ENCODE peak calls at places on chromosomes 2 and 18, in four cellular contexts. I is H1, U is GM12878, X is HepG2. K is an unnamed sample.

GRCh38 chr2:172239944-172240590 is 137.4 kb upstream of the DLX2 start:
- DNase-seq in I (no peak), U (no peak), X (no peak), K (no peak)

GRCh38 chr18:68532328-68532885 is 182.5 kb downstream of the TMX3 start:
- DNase-seq in I (no peak), U (no peak), X (no peak), K (no peak)

GRCh38 chr2:120346667-120347358 is 877 bp downstream of the INHBB start:
- DNase-seq in I (peak), U (no peak), X (no peak), K (no peak)

GRCh38 chr2:174939046-174939445 is 66.1 kb downstream of the CHN1 start:
- DNase-seq in I (no peak), U (no peak), X (no peak), K (no peak)

GRCh38 chr18:9025104-9025838 is 77.2 kb upstream of the NDUFV2 start:
- DNase-seq in I (no peak), U (no peak), X (peak), K (no peak)

GRCh38 chr2:176852667-176853066 is 359.9 kb upstream of the HNRNPA3 start:
- DNase-seq in I (peak), U (no peak), X (no peak), K (peak)

GRCh38 chr2:175309799-175310198 is 128.3 kb upstream of the ATP5MC3 start:
- DNase-seq in I (peak), U (no peak), X (peak), K (peak)

GRCh38 chr2:71226391-71226964 is 425 bp downstream of the PAIP2B start:
- DNase-seq in I (peak), U (no peak), X (no peak), K (no peak)

GRCh38 chr2:134087371-134087921 is 166.4 kb upstream of the MGAT5 start:
- DNase-seq in I (no peak), U (no peak), X (peak), K (no peak)

GRCh38 chr2:58938988-58939387 is 697.9 kb upstream of the FANCL start:
- DNase-seq in I (no peak), U (no peak), X (no peak), K (no peak)

GRCh38 chr2:115694651-115695050 is 1252.2 kb downstream of the DPP10 start:
- DNase-seq in I (no peak), U (no peak), X (no peak), K (no peak)

GRCh38 chr2:171553236-171553635 is 31.0 kb downstream of the CYBRD1 start:
- DNase-seq in I (no peak), U (no peak), X (peak), K (no peak)

GRCh38 chr2:174792309-174793025 is 28.2 kb upstream of the CHRNA1 start:
- DNase-seq in I (no peak), U (no peak), X (no peak), K (no peak)

GRCh38 chr18:11909597-11910026 is 1.5 kb upstream of the MPPE1 start:
- DNase-seq in I (no peak), U (no peak), X (peak), K (no peak)

GRCh38 chr2:71999580-71999979 is 148.1 kb downstream of the CYP26B1 start:
- DNase-seq in I (no peak), U (no peak), X (no peak), K (no peak)

GRCh38 chr2:147441140-147441539 is 403.7 kb upstream of the ACVR2A start:
- DNase-seq in I (no peak), U (no peak), X (no peak), K (no peak)

GRCh38 chr2:1739961-1740713 is 4.2 kb downstream of the PXDN start:
- DNase-seq in I (peak), U (no peak), X (no peak), K (no peak)

GRCh38 chr2:40451926-40452605 is at the start of gene SLC8A1:
- DNase-seq in I (peak), U (no peak), X (no peak), K (no peak)

GRCh38 chr2:24421668-24422067 is 61.3 kb upstream of the ITSN2 start:
- DNase-seq in I (peak), U (no peak), X (peak), K (peak)

GRCh38 chr2:73018188-73018825 is 53.2 kb downstream of the SFXN5 start:
- DNase-seq in I (no peak), U (no peak), X (no peak), K (no peak)

GRCh38 chr2:100857915-100858314 is 38.0 kb downstream of the NPAS2 start:
- DNase-seq in I (no peak), U (no peak), X (no peak), K (no peak)

GRCh38 chr18:11951390-11951851 is 29.9 kb upstream of the IMPA2 start:
- DNase-seq in I (no peak), U (no peak), X (no peak), K (no peak)

DNA sequence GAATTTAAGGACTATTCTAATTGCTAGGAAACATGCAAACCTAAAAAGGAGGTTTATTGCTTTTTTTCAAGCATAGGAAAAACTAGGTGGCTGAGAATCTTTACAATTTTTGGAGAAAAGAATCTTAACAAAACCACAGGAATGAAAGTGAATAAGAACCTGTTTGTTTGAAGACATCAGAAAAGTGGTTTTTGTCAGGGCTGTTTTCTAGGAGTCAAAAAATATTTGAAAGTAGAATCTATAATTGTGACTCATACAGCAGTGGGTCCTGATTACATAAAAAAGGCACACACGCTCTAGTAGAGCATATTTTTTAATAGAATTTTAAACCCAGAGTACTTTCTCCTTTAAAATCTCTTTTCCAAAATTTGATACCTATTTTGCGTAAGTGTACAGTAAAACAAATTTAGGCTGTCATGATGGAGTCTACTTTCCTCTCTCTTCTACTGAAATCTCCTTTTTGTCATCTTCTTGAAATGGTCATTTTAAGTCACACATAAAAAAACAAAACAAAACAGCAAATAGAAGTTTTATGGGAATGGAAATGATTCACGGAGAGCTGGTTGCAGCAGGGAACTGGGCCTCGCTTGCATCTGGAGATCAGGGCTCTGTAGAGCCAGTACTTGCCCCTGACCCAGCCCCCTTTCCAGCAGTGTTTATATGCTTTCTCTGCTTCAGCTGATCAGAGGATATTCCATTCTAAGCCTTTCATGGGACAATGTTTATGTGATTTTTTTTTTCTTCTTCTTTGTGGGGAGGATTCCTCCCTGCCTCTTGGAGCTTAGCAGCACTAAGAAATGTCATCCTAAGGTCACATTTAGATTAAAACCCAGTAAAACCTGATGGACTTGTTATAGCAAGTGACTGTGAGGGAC is 59.1 kb upstream of the PELI1 start:
- DNase-seq in I (no peak), U (no peak), X (no peak), K (no peak)
- TF ChIP-seq YY1 in I (no peak), U (no peak), X (no peak), K (no peak)

GRCh38 chr2:104658840-104659591 is 194.9 kb upstream of the POU3F3 start:
- DNase-seq in I (peak), U (no peak), X (no peak), K (no peak)

GRCh38 chr2:104656496-104657310 is 197.2 kb upstream of the POU3F3 start:
- DNase-seq in I (peak), U (no peak), X (no peak), K (no peak)

GRCh38 chr2:104654813-104655212 is 199.1 kb upstream of the POU3F3 start:
- DNase-seq in I (no peak), U (no peak), X (no peak), K (no peak)

GRCh38 chr2:104658149-104658839 is 195.6 kb upstream of the POU3F3 start:
- DNase-seq in I (peak), U (no peak), X (no peak), K (no peak)
- TF ChIP-seq SUZ12 in I (no peak), U (no peak), X (no peak), K (no peak)

DNA sequence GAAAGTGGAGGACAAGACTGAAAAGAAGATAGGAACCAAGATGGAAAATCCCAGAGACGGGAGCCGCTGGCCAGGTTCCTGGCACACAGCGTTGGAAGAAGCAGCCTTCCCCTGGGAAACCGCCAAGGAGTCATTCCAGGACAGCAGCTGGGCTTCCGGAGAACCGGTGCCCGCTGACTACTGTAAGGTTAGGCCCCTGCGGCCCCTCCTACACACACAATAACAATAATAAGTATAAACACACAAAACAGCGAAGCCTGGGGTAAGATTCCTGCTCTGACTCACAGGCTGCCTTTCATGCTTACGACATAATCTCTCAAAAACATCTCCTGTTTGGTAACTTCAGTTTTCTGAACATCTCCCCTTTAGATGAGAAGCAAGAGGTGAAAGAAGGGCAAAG is 28.1 kb upstream of the MYCN start:
- DNase-seq in I (peak), U (no peak), X (no peak), K (no peak)
- TF ChIP-seq YY1 in I (no peak), U (no peak), X (no peak), K (no peak)

DNA sequence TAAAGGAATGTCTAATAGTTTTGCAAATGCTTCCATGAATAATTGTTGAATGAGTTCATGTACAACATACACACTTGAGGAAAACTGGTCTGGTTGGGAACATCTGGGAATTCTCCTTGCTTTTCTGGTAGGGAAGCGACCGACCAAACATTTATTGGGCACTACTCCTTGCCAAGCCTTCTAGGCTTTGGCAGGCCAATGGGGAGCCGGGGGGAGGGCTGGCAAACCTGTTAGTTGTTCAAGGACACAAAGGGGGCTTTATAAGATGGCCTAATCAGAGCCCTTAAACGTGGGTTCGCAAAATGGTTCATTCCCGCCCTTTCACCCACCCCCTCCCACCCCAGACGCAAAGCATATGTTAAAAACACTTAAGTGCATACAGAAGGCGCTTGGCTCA is 902 bp upstream of the VSNL1 start:
- DNase-seq in I (peak), U (no peak), X (peak), K (no peak)
- TF ChIP-seq SUZ12 in I (no peak), U (no peak), X (no peak), K (no peak)

K was measured in NT2/D1.